ENCODE peak calls at places on chromosomes 11 and 22, in eight cellular contexts. One of them, this sample, is unnamed.

GRCh38 chr11:115665345-115665901 is 161.2 kb upstream of the CADM1 start:
- DNase-seq in caudate nucleus: no peak
- DNase-seq in stimulated activated CD8-positive, alpha-beta memory T cell treated with anti-CD3 and anti-CD28 coated beads, Interleukin-4, amount 100 ng/mL, for 4 hours: no peak
- DNase-seq in iris pigment epithelial cell: no peak
- DNase-seq in T-helper 2 cell: no peak
- DNase-seq in EL: no peak
- DNase-seq in neural progenitor cell: peak
- DNase-seq in PC-9: no peak
- DNase-seq in this sample: no peak

GRCh38 chr11:1572200-1573076 is at the start of gene DUSP8:
- DNase-seq in caudate nucleus: peak
- DNase-seq in stimulated activated CD8-positive, alpha-beta memory T cell treated with anti-CD3 and anti-CD28 coated beads, Interleukin-4, amount 100 ng/mL, for 4 hours: peak
- DNase-seq in iris pigment epithelial cell: peak
- DNase-seq in T-helper 2 cell: peak
- DNase-seq in EL: peak
- DNase-seq in neural progenitor cell: peak
- DNase-seq in PC-9: peak
- DNase-seq in this sample: peak

GRCh38 chr11:117183724-117184349 is 5.3 kb downstream of the SIDT2 start:
- DNase-seq in caudate nucleus: no peak
- DNase-seq in stimulated activated CD8-positive, alpha-beta memory T cell treated with anti-CD3 and anti-CD28 coated beads, Interleukin-4, amount 100 ng/mL, for 4 hours: no peak
- DNase-seq in iris pigment epithelial cell: no peak
- DNase-seq in T-helper 2 cell: no peak
- DNase-seq in EL: no peak
- DNase-seq in neural progenitor cell: no peak
- DNase-seq in PC-9: no peak
- DNase-seq in this sample: no peak

GRCh38 chr11:72038491-72038890 is 39.8 kb downstream of the IL18BP start:
- DNase-seq in caudate nucleus: peak
- DNase-seq in stimulated activated CD8-positive, alpha-beta memory T cell treated with anti-CD3 and anti-CD28 coated beads, Interleukin-4, amount 100 ng/mL, for 4 hours: no peak
- DNase-seq in iris pigment epithelial cell: peak
- DNase-seq in T-helper 2 cell: no peak
- DNase-seq in EL: peak
- DNase-seq in neural progenitor cell: no peak
- DNase-seq in PC-9: no peak
- DNase-seq in this sample: peak

GRCh38 chr22:43850529-43850928 is 11.8 kb downstream of the SULT4A1 start:
- DNase-seq in caudate nucleus: no peak
- DNase-seq in stimulated activated CD8-positive, alpha-beta memory T cell treated with anti-CD3 and anti-CD28 coated beads, Interleukin-4, amount 100 ng/mL, for 4 hours: no peak
- DNase-seq in iris pigment epithelial cell: no peak
- DNase-seq in T-helper 2 cell: no peak
- DNase-seq in EL: no peak
- DNase-seq in neural progenitor cell: no peak
- DNase-seq in PC-9: no peak
- DNase-seq in this sample: no peak

GRCh38 chr11:21933095-21933494 is 259.8 kb upstream of the ANO5 start:
- DNase-seq in caudate nucleus: no peak
- DNase-seq in stimulated activated CD8-positive, alpha-beta memory T cell treated with anti-CD3 and anti-CD28 coated beads, Interleukin-4, amount 100 ng/mL, for 4 hours: no peak
- DNase-seq in iris pigment epithelial cell: no peak
- DNase-seq in T-helper 2 cell: no peak
- DNase-seq in EL: no peak
- DNase-seq in neural progenitor cell: no peak
- DNase-seq in PC-9: no peak
- DNase-seq in this sample: peak

GRCh38 chr11:69636512-69636866 is 4.5 kb upstream of the CCND1 start:
- DNase-seq in caudate nucleus: peak
- DNase-seq in stimulated activated CD8-positive, alpha-beta memory T cell treated with anti-CD3 and anti-CD28 coated beads, Interleukin-4, amount 100 ng/mL, for 4 hours: no peak
- DNase-seq in iris pigment epithelial cell: peak
- DNase-seq in T-helper 2 cell: no peak
- DNase-seq in EL: peak
- DNase-seq in neural progenitor cell: peak
- DNase-seq in PC-9: peak
- DNase-seq in this sample: peak

GRCh38 chr22:19543970-19544708 is 19.9 kb upstream of the CLDN5 start:
- DNase-seq in caudate nucleus: no peak
- DNase-seq in stimulated activated CD8-positive, alpha-beta memory T cell treated with anti-CD3 and anti-CD28 coated beads, Interleukin-4, amount 100 ng/mL, for 4 hours: no peak
- DNase-seq in iris pigment epithelial cell: no peak
- DNase-seq in T-helper 2 cell: no peak
- DNase-seq in EL: no peak
- DNase-seq in neural progenitor cell: no peak
- DNase-seq in PC-9: no peak
- DNase-seq in this sample: no peak

GRCh38 chr11:57546869-57547518 is 9.6 kb downstream of the SMTNL1 start:
- DNase-seq in caudate nucleus: no peak
- DNase-seq in stimulated activated CD8-positive, alpha-beta memory T cell treated with anti-CD3 and anti-CD28 coated beads, Interleukin-4, amount 100 ng/mL, for 4 hours: no peak
- DNase-seq in iris pigment epithelial cell: peak
- DNase-seq in T-helper 2 cell: no peak
- DNase-seq in EL: peak
- DNase-seq in neural progenitor cell: peak
- DNase-seq in PC-9: no peak
- DNase-seq in this sample: peak

GRCh38 chr11:57547854-57548377 is 10.5 kb downstream of the SMTNL1 start:
- DNase-seq in caudate nucleus: no peak
- DNase-seq in stimulated activated CD8-positive, alpha-beta memory T cell treated with anti-CD3 and anti-CD28 coated beads, Interleukin-4, amount 100 ng/mL, for 4 hours: no peak
- DNase-seq in iris pigment epithelial cell: no peak
- DNase-seq in T-helper 2 cell: no peak
- DNase-seq in EL: peak
- DNase-seq in neural progenitor cell: no peak
- DNase-seq in PC-9: no peak
- DNase-seq in this sample: no peak

GRCh38 chr11:128686745-128687177 is 7.1 kb upstream of the FLI1 start:
- DNase-seq in caudate nucleus: no peak
- DNase-seq in stimulated activated CD8-positive, alpha-beta memory T cell treated with anti-CD3 and anti-CD28 coated beads, Interleukin-4, amount 100 ng/mL, for 4 hours: no peak
- DNase-seq in iris pigment epithelial cell: peak
- DNase-seq in T-helper 2 cell: peak
- DNase-seq in EL: peak
- DNase-seq in neural progenitor cell: peak
- DNase-seq in PC-9: no peak
- DNase-seq in this sample: peak

GRCh38 chr22:42697542-42698013 is 23.1 kb downstream of the A4GALT start:
- DNase-seq in caudate nucleus: no peak
- DNase-seq in stimulated activated CD8-positive, alpha-beta memory T cell treated with anti-CD3 and anti-CD28 coated beads, Interleukin-4, amount 100 ng/mL, for 4 hours: no peak
- DNase-seq in iris pigment epithelial cell: peak
- DNase-seq in T-helper 2 cell: no peak
- DNase-seq in EL: peak
- DNase-seq in neural progenitor cell: no peak
- DNase-seq in PC-9: peak
- DNase-seq in this sample: peak

GRCh38 chr22:47084226-47084625 is 321.8 kb downstream of the TBC1D22A start:
- DNase-seq in caudate nucleus: no peak
- DNase-seq in stimulated activated CD8-positive, alpha-beta memory T cell treated with anti-CD3 and anti-CD28 coated beads, Interleukin-4, amount 100 ng/mL, for 4 hours: no peak
- DNase-seq in iris pigment epithelial cell: no peak
- DNase-seq in T-helper 2 cell: no peak
- DNase-seq in EL: no peak
- DNase-seq in neural progenitor cell: no peak
- DNase-seq in PC-9: no peak
- DNase-seq in this sample: no peak

GRCh38 chr11:29258411-29258810 is 758.4 kb downstream of the KCNA4 start:
- DNase-seq in caudate nucleus: no peak
- DNase-seq in stimulated activated CD8-positive, alpha-beta memory T cell treated with anti-CD3 and anti-CD28 coated beads, Interleukin-4, amount 100 ng/mL, for 4 hours: no peak
- DNase-seq in iris pigment epithelial cell: no peak
- DNase-seq in T-helper 2 cell: no peak
- DNase-seq in EL: no peak
- DNase-seq in neural progenitor cell: no peak
- DNase-seq in PC-9: no peak
- DNase-seq in this sample: no peak

GRCh38 chr11:68343761-68344256 is 31.4 kb downstream of the LRP5 start:
- DNase-seq in caudate nucleus: no peak
- DNase-seq in stimulated activated CD8-positive, alpha-beta memory T cell treated with anti-CD3 and anti-CD28 coated beads, Interleukin-4, amount 100 ng/mL, for 4 hours: no peak
- DNase-seq in iris pigment epithelial cell: no peak
- DNase-seq in T-helper 2 cell: no peak
- DNase-seq in EL: no peak
- DNase-seq in neural progenitor cell: no peak
- DNase-seq in PC-9: peak
- DNase-seq in this sample: no peak

GRCh38 chr11:35390737-35391682 is 28.3 kb downstream of the SLC1A2 start:
- DNase-seq in caudate nucleus: no peak
- DNase-seq in stimulated activated CD8-positive, alpha-beta memory T cell treated with anti-CD3 and anti-CD28 coated beads, Interleukin-4, amount 100 ng/mL, for 4 hours: no peak
- DNase-seq in iris pigment epithelial cell: peak
- DNase-seq in T-helper 2 cell: no peak
- DNase-seq in EL: peak
- DNase-seq in neural progenitor cell: no peak
- DNase-seq in PC-9: peak
- DNase-seq in this sample: peak

GRCh38 chr11:103927535-103927934 is 108.9 kb upstream of the DDI1 start:
- DNase-seq in caudate nucleus: no peak
- DNase-seq in stimulated activated CD8-positive, alpha-beta memory T cell treated with anti-CD3 and anti-CD28 coated beads, Interleukin-4, amount 100 ng/mL, for 4 hours: no peak
- DNase-seq in iris pigment epithelial cell: peak
- DNase-seq in T-helper 2 cell: no peak
- DNase-seq in EL: peak
- DNase-seq in neural progenitor cell: no peak
- DNase-seq in PC-9: peak
- DNase-seq in this sample: peak

GRCh38 chr11:494761-495536 is 12.1 kb downstream of the RNH1 start:
- DNase-seq in caudate nucleus: peak
- DNase-seq in stimulated activated CD8-positive, alpha-beta memory T cell treated with anti-CD3 and anti-CD28 coated beads, Interleukin-4, amount 100 ng/mL, for 4 hours: no peak
- DNase-seq in iris pigment epithelial cell: no peak
- DNase-seq in T-helper 2 cell: no peak
- DNase-seq in EL: no peak
- DNase-seq in neural progenitor cell: no peak
- DNase-seq in PC-9: no peak
- DNase-seq in this sample: no peak

GRCh38 chr22:33917744-33918406 is 2.4 kb downstream of the LARGE1 start:
- DNase-seq in caudate nucleus: no peak
- DNase-seq in stimulated activated CD8-positive, alpha-beta memory T cell treated with anti-CD3 and anti-CD28 coated beads, Interleukin-4, amount 100 ng/mL, for 4 hours: no peak
- DNase-seq in iris pigment epithelial cell: no peak
- DNase-seq in T-helper 2 cell: no peak
- DNase-seq in EL: no peak
- DNase-seq in neural progenitor cell: peak
- DNase-seq in PC-9: no peak
- DNase-seq in this sample: peak

GRCh38 chr11:69148806-69149205 is 6.9 kb upstream of the SMIM38 start:
- DNase-seq in caudate nucleus: no peak
- DNase-seq in stimulated activated CD8-positive, alpha-beta memory T cell treated with anti-CD3 and anti-CD28 coated beads, Interleukin-4, amount 100 ng/mL, for 4 hours: no peak
- DNase-seq in iris pigment epithelial cell: no peak
- DNase-seq in T-helper 2 cell: no peak
- DNase-seq in EL: no peak
- DNase-seq in neural progenitor cell: no peak
- DNase-seq in PC-9: no peak
- DNase-seq in this sample: no peak

GRCh38 chr11:20544536-20545237 is 54.7 kb upstream of the SLC6A5 start:
- DNase-seq in caudate nucleus: no peak
- DNase-seq in stimulated activated CD8-positive, alpha-beta memory T cell treated with anti-CD3 and anti-CD28 coated beads, Interleukin-4, amount 100 ng/mL, for 4 hours: no peak
- DNase-seq in iris pigment epithelial cell: no peak
- DNase-seq in T-helper 2 cell: no peak
- DNase-seq in EL: no peak
- DNase-seq in neural progenitor cell: peak
- DNase-seq in PC-9: no peak
- DNase-seq in this sample: no peak

GRCh38 chr11:113896156-113896879 is 8.3 kb upstream of the HTR3B start:
- DNase-seq in caudate nucleus: peak
- DNase-seq in stimulated activated CD8-positive, alpha-beta memory T cell treated with anti-CD3 and anti-CD28 coated beads, Interleukin-4, amount 100 ng/mL, for 4 hours: no peak
- DNase-seq in iris pigment epithelial cell: peak
- DNase-seq in T-helper 2 cell: no peak
- DNase-seq in EL: peak
- DNase-seq in neural progenitor cell: peak
- DNase-seq in PC-9: no peak
- DNase-seq in this sample: peak

GRCh38 chr11:72609045-72609444 is 65.2 kb downstream of the PDE2A start:
- DNase-seq in caudate nucleus: no peak
- DNase-seq in stimulated activated CD8-positive, alpha-beta memory T cell treated with anti-CD3 and anti-CD28 coated beads, Interleukin-4, amount 100 ng/mL, for 4 hours: no peak
- DNase-seq in iris pigment epithelial cell: peak
- DNase-seq in T-helper 2 cell: no peak
- DNase-seq in EL: peak
- DNase-seq in neural progenitor cell: peak
- DNase-seq in PC-9: no peak
- DNase-seq in this sample: peak

GRCh38 chr22:45562102-45562501 is 59.4 kb downstream of the FBLN1 start:
- DNase-seq in caudate nucleus: no peak
- DNase-seq in stimulated activated CD8-positive, alpha-beta memory T cell treated with anti-CD3 and anti-CD28 coated beads, Interleukin-4, amount 100 ng/mL, for 4 hours: no peak
- DNase-seq in iris pigment epithelial cell: no peak
- DNase-seq in T-helper 2 cell: no peak
- DNase-seq in EL: no peak
- DNase-seq in neural progenitor cell: no peak
- DNase-seq in PC-9: no peak
- DNase-seq in this sample: peak

GRCh38 chr11:118488480-118489109 is 38.7 kb upstream of the TTC36 start:
- DNase-seq in caudate nucleus: peak
- DNase-seq in stimulated activated CD8-positive, alpha-beta memory T cell treated with anti-CD3 and anti-CD28 coated beads, Interleukin-4, amount 100 ng/mL, for 4 hours: peak
- DNase-seq in iris pigment epithelial cell: peak
- DNase-seq in T-helper 2 cell: peak
- DNase-seq in EL: peak
- DNase-seq in neural progenitor cell: peak
- DNase-seq in PC-9: peak
- DNase-seq in this sample: peak

GRCh38 chr22:39281126-39281525 is 36.3 kb upstream of the PDGFB start:
- DNase-seq in caudate nucleus: no peak
- DNase-seq in stimulated activated CD8-positive, alpha-beta memory T cell treated with anti-CD3 and anti-CD28 coated beads, Interleukin-4, amount 100 ng/mL, for 4 hours: no peak
- DNase-seq in iris pigment epithelial cell: no peak
- DNase-seq in T-helper 2 cell: no peak
- DNase-seq in EL: no peak
- DNase-seq in neural progenitor cell: no peak
- DNase-seq in PC-9: no peak
- DNase-seq in this sample: no peak

GRCh38 chr11:7576671-7577225 is 62.9 kb downstream of the PPFIBP2 start:
- DNase-seq in caudate nucleus: no peak
- DNase-seq in stimulated activated CD8-positive, alpha-beta memory T cell treated with anti-CD3 and anti-CD28 coated beads, Interleukin-4, amount 100 ng/mL, for 4 hours: no peak
- DNase-seq in iris pigment epithelial cell: no peak
- DNase-seq in T-helper 2 cell: no peak
- DNase-seq in EL: peak
- DNase-seq in neural progenitor cell: no peak
- DNase-seq in PC-9: no peak
- DNase-seq in this sample: peak

GRCh38 chr11:32307921-32308320 is 127.4 kb downstream of the WT1 start:
- DNase-seq in caudate nucleus: no peak
- DNase-seq in stimulated activated CD8-positive, alpha-beta memory T cell treated with anti-CD3 and anti-CD28 coated beads, Interleukin-4, amount 100 ng/mL, for 4 hours: no peak
- DNase-seq in iris pigment epithelial cell: no peak
- DNase-seq in T-helper 2 cell: no peak
- DNase-seq in EL: no peak
- DNase-seq in neural progenitor cell: no peak
- DNase-seq in PC-9: no peak
- DNase-seq in this sample: no peak

GRCh38 chr11:105432241-105432995 is 177.5 kb upstream of the GRIA4 start:
- DNase-seq in caudate nucleus: no peak
- DNase-seq in stimulated activated CD8-positive, alpha-beta memory T cell treated with anti-CD3 and anti-CD28 coated beads, Interleukin-4, amount 100 ng/mL, for 4 hours: no peak
- DNase-seq in iris pigment epithelial cell: no peak
- DNase-seq in T-helper 2 cell: no peak
- DNase-seq in EL: no peak
- DNase-seq in neural progenitor cell: no peak
- DNase-seq in PC-9: no peak
- DNase-seq in this sample: no peak

GRCh38 chr22:19146215-19146968 is 1.9 kb upstream of the ESS2 start:
- DNase-seq in caudate nucleus: no peak
- DNase-seq in stimulated activated CD8-positive, alpha-beta memory T cell treated with anti-CD3 and anti-CD28 coated beads, Interleukin-4, amount 100 ng/mL, for 4 hours: no peak
- DNase-seq in iris pigment epithelial cell: no peak
- DNase-seq in T-helper 2 cell: no peak
- DNase-seq in EL: no peak
- DNase-seq in neural progenitor cell: no peak
- DNase-seq in PC-9: no peak
- DNase-seq in this sample: no peak

GRCh38 chr11:118620529-118621070 is 13.2 kb downstream of the PHLDB1 start:
- DNase-seq in caudate nucleus: no peak
- DNase-seq in stimulated activated CD8-positive, alpha-beta memory T cell treated with anti-CD3 and anti-CD28 coated beads, Interleukin-4, amount 100 ng/mL, for 4 hours: no peak
- DNase-seq in iris pigment epithelial cell: no peak
- DNase-seq in T-helper 2 cell: no peak
- DNase-seq in EL: peak
- DNase-seq in neural progenitor cell: no peak
- DNase-seq in PC-9: peak
- DNase-seq in this sample: no peak

GRCh38 chr11:35116762-35117588 is 22.0 kb upstream of the CD44 start:
- DNase-seq in caudate nucleus: no peak
- DNase-seq in stimulated activated CD8-positive, alpha-beta memory T cell treated with anti-CD3 and anti-CD28 coated beads, Interleukin-4, amount 100 ng/mL, for 4 hours: no peak
- DNase-seq in iris pigment epithelial cell: no peak
- DNase-seq in T-helper 2 cell: no peak
- DNase-seq in EL: no peak
- DNase-seq in neural progenitor cell: no peak
- DNase-seq in PC-9: no peak
- DNase-seq in this sample: peak

GRCh38 chr22:33300165-33300564 is 242.0 kb upstream of the SYN3 start:
- DNase-seq in caudate nucleus: no peak
- DNase-seq in stimulated activated CD8-positive, alpha-beta memory T cell treated with anti-CD3 and anti-CD28 coated beads, Interleukin-4, amount 100 ng/mL, for 4 hours: no peak
- DNase-seq in iris pigment epithelial cell: no peak
- DNase-seq in T-helper 2 cell: no peak
- DNase-seq in EL: no peak
- DNase-seq in neural progenitor cell: no peak
- DNase-seq in PC-9: no peak
- DNase-seq in this sample: no peak

GRCh38 chr22:44752285-44753188 is at the start of gene ARHGAP8:
- DNase-seq in caudate nucleus: no peak
- DNase-seq in stimulated activated CD8-positive, alpha-beta memory T cell treated with anti-CD3 and anti-CD28 coated beads, Interleukin-4, amount 100 ng/mL, for 4 hours: no peak
- DNase-seq in iris pigment epithelial cell: no peak
- DNase-seq in T-helper 2 cell: no peak
- DNase-seq in EL: no peak
- DNase-seq in neural progenitor cell: peak
- DNase-seq in PC-9: no peak
- DNase-seq in this sample: no peak